ENCODE peak calls at places on chromosome 4, in five cellular contexts. U, I, B, D and H are unnamed samples.

GRCh38 chr4:127957105-127957504 is 7.9 kb downstream of the MFSD8 start:
- DNase-seq in U (no peak), I (no peak), B (no peak), D (no peak), H (no peak)

GRCh38 chr4:59571805-59572430 is 1628.2 kb upstream of the ADGRL3 start:
- DNase-seq in U (no peak), I (no peak), B (peak), D (no peak), H (no peak)

GRCh38 chr4:984336-985054 is 2.3 kb upstream of the IDUA start:
- DNase-seq in U (no peak), I (no peak), B (no peak), D (no peak), H (no peak)

GRCh38 chr4:172411180-172411579 is 598.0 kb downstream of the GALNTL6 start:
- DNase-seq in U (no peak), I (no peak), B (no peak), D (no peak), H (no peak)

GRCh38 chr4:163895369-163896005 is 401.0 kb downstream of the TMA16 start:
- DNase-seq in U (no peak), I (no peak), B (no peak), D (no peak), H (no peak)

GRCh38 chr4:7673111-7673510 is 238.4 kb upstream of the PSAPL1 start:
- DNase-seq in U (no peak), I (peak), B (peak), D (no peak), H (no peak)

GRCh38 chr4:94653095-94653649 is 104.6 kb upstream of the BMPR1B start:
- DNase-seq in U (no peak), I (no peak), B (no peak), D (no peak), H (no peak)

GRCh38 chr4:39036172-39036571 is 4.0 kb upstream of the TMEM156 start:
- DNase-seq in U (no peak), I (peak), B (peak), D (no peak), H (no peak)

GRCh38 chr4:101400096-101400495 is 52.8 kb upstream of the PPP3CA start:
- DNase-seq in U (no peak), I (peak), B (peak), D (no peak), H (no peak)

GRCh38 chr4:128600996-128601857 is 208.3 kb upstream of the JADE1 start:
- DNase-seq in U (no peak), I (peak), B (peak), D (peak), H (no peak)

GRCh38 chr4:107692197-107692596 is 27.8 kb downstream of the PAPSS1 start:
- DNase-seq in U (no peak), I (no peak), B (no peak), D (no peak), H (no peak)

GRCh38 chr4:4217123-4217522 is 9.6 kb downstream of the OTOP1 start:
- DNase-seq in U (no peak), I (peak), B (peak), D (no peak), H (no peak)

GRCh38 chr4:24476209-24476781 is 108.1 kb downstream of the DHX15 start:
- DNase-seq in U (no peak), I (peak), B (peak), D (no peak), H (no peak)

GRCh38 chr4:111064342-111064993 is 441.6 kb upstream of the PITX2 start:
- DNase-seq in U (no peak), I (peak), B (peak), D (no peak), H (no peak)

GRCh38 chr4:164614999-164615398 is 138.9 kb upstream of the SMIM31 start:
- DNase-seq in U (no peak), I (no peak), B (no peak), D (no peak), H (no peak)

GRCh38 chr4:47882228-47882627 is 32.2 kb downstream of the NFXL1 start:
- DNase-seq in U (no peak), I (peak), B (peak), D (no peak), H (no peak)

GRCh38 chr4:40909363-40909876 is 159.7 kb downstream of the NSUN7 start:
- DNase-seq in U (no peak), I (peak), B (peak), D (no peak), H (no peak)

GRCh38 chr4:181971411-181971810 is 271.8 kb upstream of the TENM3 start:
- DNase-seq in U (no peak), I (no peak), B (no peak), D (no peak), H (no peak)

GRCh38 chr4:104906274-104906673 is 240.4 kb upstream of the TET2 start:
- DNase-seq in U (no peak), I (no peak), B (no peak), D (no peak), H (no peak)

GRCh38 chr4:108529984-108530901 is 90.1 kb upstream of the RPL34 start:
- DNase-seq in U (no peak), I (no peak), B (no peak), D (no peak), H (no peak)

GRCh38 chr4:10773656-10774055 is 89.1 kb upstream of the CLNK start:
- DNase-seq in U (no peak), I (no peak), B (no peak), D (no peak), H (no peak)

GRCh38 chr4:31290836-31291235 is 570.7 kb downstream of the PCDH7 start:
- DNase-seq in U (no peak), I (no peak), B (no peak), D (no peak), H (no peak)

GRCh38 chr4:52619591-52619931 is 39.5 kb downstream of the USP46 start:
- DNase-seq in U (no peak), I (no peak), B (no peak), D (no peak), H (no peak)

GRCh38 chr4:171484681-171485080 is 328.5 kb upstream of the GALNTL6 start:
- DNase-seq in U (no peak), I (no peak), B (no peak), D (no peak), H (no peak)

GRCh38 chr4:84931961-84932360 is 34.5 kb downstream of the WDFY3 start:
- DNase-seq in U (no peak), I (no peak), B (no peak), D (no peak), H (no peak)

GRCh38 chr4:145887241-145887964 is 51.2 kb downstream of the ZNF827 start:
- DNase-seq in U (no peak), I (peak), B (peak), D (peak), H (no peak)

GRCh38 chr4:31620476-31620875 is 900.3 kb downstream of the PCDH7 start:
- DNase-seq in U (no peak), I (no peak), B (peak), D (no peak), H (no peak)

GRCh38 chr4:105474110-105474518 is 252 bp upstream of the PPA2 start:
- DNase-seq in U (peak), I (peak), B (peak), D (peak), H (no peak)

GRCh38 chr4:109510687-109511086 is 49.4 kb upstream of the MCUB start:
- DNase-seq in U (no peak), I (no peak), B (no peak), D (no peak), H (no peak)

GRCh38 chr4:29539226-29539625 is 1180.9 kb upstream of the PCDH7 start:
- DNase-seq in U (no peak), I (peak), B (no peak), D (no peak), H (no peak)

GRCh38 chr4:53196195-53196641 is 169.6 kb downstream of the SCFD2 start:
- DNase-seq in U (no peak), I (peak), B (peak), D (no peak), H (no peak)

GRCh38 chr4:7844247-7844991 is 95.2 kb downstream of the AFAP1 start:
- DNase-seq in U (peak), I (peak), B (peak), D (peak), H (peak)

GRCh38 chr4:166128452-166128851 is 255.4 kb downstream of the TLL1 start:
- DNase-seq in U (no peak), I (no peak), B (peak), D (no peak), H (no peak)

GRCh38 chr4:5374577-5374976 is 323.3 kb downstream of the STK32B start:
- DNase-seq in U (no peak), I (peak), B (no peak), D (no peak), H (no peak)

GRCh38 chr4:5374994-5375393 is 323.7 kb downstream of the STK32B start:
- DNase-seq in U (no peak), I (no peak), B (no peak), D (no peak), H (no peak)

GRCh38 chr4:5381981-5382441 is 326.3 kb downstream of the EVC2 start:
- DNase-seq in U (no peak), I (peak), B (peak), D (no peak), H (no peak)

GRCh38 chr4:5376015-5376414 is 324.7 kb downstream of the STK32B start:
- DNase-seq in U (no peak), I (no peak), B (no peak), D (no peak), H (no peak)

GRCh38 chr4:5378002-5378401 is 326.7 kb downstream of the STK32B start:
- DNase-seq in U (no peak), I (peak), B (peak), D (no peak), H (no peak)
- TF ChIP-seq CTCF in U (no peak), I (peak), B (peak), D (no peak), H (no peak)

GRCh38 chr4:79576480-79576803 is 168.4 kb upstream of the GK2 start:
- DNase-seq in U (no peak), I (peak), B (peak), D (no peak), H (peak)
- TF ChIP-seq CTCF in U (peak), I (peak), B (peak), D (no peak), H (peak)

GRCh38 chr4:122702939-122703338 is 29.6 kb upstream of the BBS12 start:
- DNase-seq in U (no peak), I (no peak), B (no peak), D (no peak), H (no peak)

GRCh38 chr4:122701965-122702364 is 30.5 kb upstream of the BBS12 start:
- DNase-seq in U (no peak), I (no peak), B (no peak), D (no peak), H (no peak)

GRCh38 chr4:122703868-122704267 is 28.6 kb upstream of the BBS12 start:
- DNase-seq in U (no peak), I (no peak), B (peak), D (no peak), H (no peak)

GRCh38 chr4:122701061-122701460 is 31.4 kb upstream of the BBS12 start:
- DNase-seq in U (no peak), I (no peak), B (no peak), D (no peak), H (no peak)

GRCh38 chr4:122700178-122700725 is 32.3 kb upstream of the BBS12 start:
- DNase-seq in U (no peak), I (peak), B (peak), D (peak), H (no peak)
- TF ChIP-seq CTCF in U (no peak), I (no peak), B (no peak), D (no peak), H (no peak)

DNA sequence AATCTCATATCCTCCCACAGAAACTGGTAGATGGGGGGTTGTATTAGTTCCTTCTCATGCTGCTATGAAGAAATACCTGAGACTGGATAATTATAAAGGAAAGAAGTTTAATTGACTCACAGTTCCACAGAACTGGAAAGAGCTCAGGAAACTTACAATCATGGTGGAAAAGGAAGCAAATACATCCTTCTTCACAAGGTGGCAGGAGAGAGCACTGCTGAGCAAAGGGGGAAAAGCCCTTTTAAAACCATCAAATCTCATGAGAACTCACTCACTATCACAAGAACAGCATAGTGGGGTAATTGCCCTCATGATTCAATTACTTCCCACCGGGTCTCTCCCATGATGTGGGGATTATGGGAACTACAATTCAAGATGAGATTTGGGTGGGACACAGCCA is 250.5 kb upstream of the GPRIN3 start:
- DNase-seq in U (no peak), I (no peak), B (no peak), D (no peak), H (no peak)
- TF ChIP-seq CTCF in U (no peak), I (peak), B (peak), D (no peak), H (peak)